ENCODE peak calls at places on chromosome 4, in four cellular contexts. W, A, M and V are unnamed samples.

GRCh38 chr4:1379801-1380331 is 26.4 kb downstream of the NKX1-1 start:
- DNase-seq in W (no peak), A (no peak), M (no peak), V (peak)

GRCh38 chr4:73735231-73735630 is 5.1 kb upstream of the CXCL8 start:
- DNase-seq in W (no peak), A (no peak), M (no peak), V (no peak)

GRCh38 chr4:143207555-143207954 is 22.8 kb downstream of the USP38 start:
- DNase-seq in W (peak), A (peak), M (peak), V (no peak)

GRCh38 chr4:7973545-7973981 is 33.9 kb upstream of the AFAP1 start:
- DNase-seq in W (no peak), A (no peak), M (no peak), V (no peak)

GRCh38 chr4:122759639-122760310 is 27.3 kb downstream of the BBS12 start:
- DNase-seq in W (no peak), A (no peak), M (no peak), V (no peak)

GRCh38 chr4:122140834-122141233 is 11.3 kb upstream of the BLTP1 start:
- DNase-seq in W (no peak), A (no peak), M (no peak), V (no peak)

GRCh38 chr4:119130365-119131065 is 5.1 kb upstream of the MYOZ2 start:
- DNase-seq in W (no peak), A (no peak), M (no peak), V (no peak)

GRCh38 chr4:183721207-183722081 is 62.4 kb downstream of the TRAPPC11 start:
- DNase-seq in W (peak), A (no peak), M (peak), V (peak)

GRCh38 chr4:118743867-118744266 is 58.7 kb downstream of the METTL14 start:
- DNase-seq in W (no peak), A (no peak), M (no peak), V (no peak)

GRCh38 chr4:19455850-19456602 is 795.7 kb upstream of the SLIT2 start:
- DNase-seq in W (no peak), A (no peak), M (no peak), V (no peak)

GRCh38 chr4:156581693-156582092 is 389.9 kb downstream of the PDGFC start:
- DNase-seq in W (no peak), A (no peak), M (no peak), V (no peak)

GRCh38 chr4:138242830-138243149 is 641 bp upstream of the SLC7A11 start:
- DNase-seq in W (no peak), A (no peak), M (no peak), V (no peak)

GRCh38 chr4:40349561-40350198 is 14.5 kb downstream of the CHRNA9 start:
- DNase-seq in W (peak), A (no peak), M (no peak), V (no peak)

GRCh38 chr4:15132739-15133138 is 130.5 kb downstream of the CPEB2 start:
- DNase-seq in W (no peak), A (no peak), M (no peak), V (no peak)

GRCh38 chr4:2793920-2794706 is 1.2 kb downstream of the SH3BP2 start:
- DNase-seq in W (peak), A (no peak), M (peak), V (peak)

GRCh38 chr4:87716350-87717041 is 66.4 kb downstream of the DMP1 start:
- DNase-seq in W (no peak), A (no peak), M (no peak), V (no peak)

GRCh38 chr4:40685300-40685699 is 55.6 kb upstream of the RBM47 start:
- DNase-seq in W (peak), A (no peak), M (peak), V (no peak)

GRCh38 chr4:115418997-115419396 is 305.6 kb upstream of the NDST4 start:
- DNase-seq in W (no peak), A (no peak), M (no peak), V (no peak)

GRCh38 chr4:7288751-7289523 is 96.6 kb downstream of the SORCS2 start:
- DNase-seq in W (no peak), A (no peak), M (no peak), V (no peak)

GRCh38 chr4:20181926-20182325 is 69.8 kb upstream of the SLIT2 start:
- DNase-seq in W (no peak), A (no peak), M (no peak), V (no peak)

GRCh38 chr4:40865696-40866095 is 115.9 kb downstream of the NSUN7 start:
- DNase-seq in W (no peak), A (no peak), M (no peak), V (no peak)

GRCh38 chr4:182147391-182147790 is 95.8 kb upstream of the TENM3 start:
- DNase-seq in W (no peak), A (no peak), M (no peak), V (no peak)

GRCh38 chr4:139624441-139625130 is 41.0 kb upstream of the MGST2 start:
- DNase-seq in W (no peak), A (no peak), M (no peak), V (no peak)

GRCh38 chr4:98627883-98628282 is 30.5 kb downstream of the TSPAN5 start:
- DNase-seq in W (no peak), A (no peak), M (no peak), V (no peak)

GRCh38 chr4:153538408-153539057 is 72.4 kb downstream of the TMEM131L start:
- DNase-seq in W (no peak), A (no peak), M (no peak), V (no peak)

GRCh38 chr4:113106076-113106475 is 56.6 kb downstream of the ANK2 start:
- DNase-seq in W (peak), A (no peak), M (peak), V (no peak)

GRCh38 chr4:176478076-176478475 is 158.3 kb downstream of the SPCS3 start:
- DNase-seq in W (no peak), A (no peak), M (no peak), V (no peak)

GRCh38 chr4:97300561-97300960 is 842.7 kb downstream of the STPG2 start:
- DNase-seq in W (no peak), A (no peak), M (no peak), V (no peak)

DNA sequence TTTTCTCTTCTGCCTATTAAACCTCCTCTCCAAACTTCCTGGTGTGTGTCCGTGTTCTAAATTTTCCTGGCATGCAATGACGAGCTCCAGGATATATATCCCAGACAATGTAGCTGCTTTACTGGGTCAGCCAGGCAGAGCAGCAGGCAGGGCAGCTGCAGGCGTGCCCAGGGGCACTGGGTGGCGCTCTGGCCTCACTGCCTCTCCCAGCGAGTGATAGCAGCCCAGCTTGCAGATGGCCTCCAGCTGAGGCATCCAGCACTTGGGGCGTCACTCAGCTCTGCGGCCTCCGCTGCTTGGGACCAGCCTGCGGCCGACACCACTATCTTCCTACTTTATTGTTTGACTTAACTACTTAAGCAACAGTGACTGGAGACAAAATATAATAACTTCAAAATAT is 23.0 kb upstream of the UBA6 start:
- DNase-seq in W (no peak), A (no peak), M (no peak), V (peak)
- TF ChIP-seq HMGXB4 in W (no peak), A (no peak), M (no peak), V (no peak)

GRCh38 chr4:140666889-140667614 is 89.1 kb downstream of the TBC1D9 start:
- DNase-seq in W (no peak), A (no peak), M (no peak), V (no peak)
- TF ChIP-seq USF2 in W (no peak), A (no peak), M (no peak), V (no peak)

DNA sequence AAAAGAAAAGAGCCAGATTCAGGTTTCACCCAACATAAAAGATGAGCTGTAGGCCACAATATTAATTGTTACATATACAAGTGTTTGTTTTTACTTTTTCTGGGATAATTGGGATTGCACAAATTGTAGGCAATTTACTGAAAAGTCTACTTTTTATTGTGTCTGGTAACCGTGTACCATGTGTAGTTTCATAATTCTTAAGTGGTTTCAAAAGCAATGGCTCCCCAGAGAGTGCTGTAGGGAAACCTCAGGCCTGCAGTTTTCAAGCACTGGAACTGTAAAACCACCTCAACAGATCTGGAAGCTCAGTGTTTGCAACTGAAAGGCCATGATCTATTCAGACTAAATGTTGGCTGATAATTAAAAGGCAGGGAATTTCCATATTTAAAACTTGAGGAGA is 53.9 kb upstream of the MMAA start:
- DNase-seq in W (no peak), A (no peak), M (no peak), V (no peak)
- TF ChIP-seq HMGXB4 in W (no peak), A (no peak), M (no peak), V (no peak)

GRCh38 chr4:48913346-48913745 is 6.8 kb upstream of the OCIAD2 start:
- DNase-seq in W (peak), A (no peak), M (no peak), V (no peak)
- TF ChIP-seq USF2 in W (no peak), A (no peak), M (no peak), V (no peak)

GRCh38 chr4:148442830-148443549 is 776 bp upstream of the NR3C2 start:
- DNase-seq in W (no peak), A (no peak), M (no peak), V (no peak)
- TF ChIP-seq HMGXB4 in W (no peak), A (no peak), M (no peak), V (no peak)

DNA sequence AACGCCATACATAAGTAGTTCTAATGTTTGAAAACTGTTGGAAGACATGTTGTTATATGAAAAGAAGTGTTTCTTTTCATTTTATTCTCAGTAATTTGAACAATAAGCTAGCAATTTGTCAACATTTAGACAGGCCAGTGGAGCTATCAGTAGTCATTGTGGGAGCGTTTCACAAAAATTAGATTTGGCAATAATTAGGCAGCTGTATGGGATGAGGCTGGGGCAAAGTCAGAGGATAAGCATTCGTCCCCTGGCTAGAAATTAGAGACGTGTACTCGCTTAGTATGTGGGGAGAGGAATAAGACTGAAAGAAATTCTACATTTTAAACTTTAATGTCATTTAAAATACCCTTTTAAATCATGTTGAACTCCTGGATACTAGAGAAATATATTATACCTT is 70.6 kb downstream of the TMEM144 start:
- DNase-seq in W (no peak), A (no peak), M (no peak), V (no peak)
- TF ChIP-seq USF2 in W (no peak), A (no peak), M (no peak), V (no peak)

GRCh38 chr4:76365636-76366035 is 55.3 kb downstream of the CCDC158 start:
- DNase-seq in W (no peak), A (no peak), M (no peak), V (no peak)
- TF ChIP-seq HMGXB4 in W (no peak), A (no peak), M (no peak), V (no peak)